ENCODE peak calls at places on chromosome 16, in nine cellular contexts. I is ACHN; C is activated CD8-positive, alpha-beta memory T cell treated with anti-CD3 and anti-CD28 coated beads for 1 hour; B is activated T-helper 1 cell treated with anti-CD3 and anti-CD28 coated beads, Interleukin-2, amount 50 U/mL, for 16 hours; D is epithelial cell of prostate; X is CMK; A is cardiac septum; R is amniotic epithelial cell; O is central memory CD8-positive, alpha-beta T cell. H is an unnamed sample.

GRCh38 chr16:79089735-79090284 is 510.7 kb downstream of the MAF start:
- DNase-seq in B (no peak), R (no peak), I (no peak), X (peak), O (no peak), C (no peak), D (no peak), A (no peak), H (no peak)

GRCh38 chr16:88830250-88830649 is 18.5 kb upstream of the APRT start:
- DNase-seq in D (no peak), B (no peak), O (no peak), X (no peak), A (no peak), C (no peak), R (peak), I (no peak), H (no peak)

GRCh38 chr16:68760671-68761275 is 23.7 kb downstream of the CDH1 start:
- DNase-seq in I (peak), X (no peak), A (no peak), B (no peak), O (no peak), D (peak), R (peak), C (no peak), H (no peak)

GRCh38 chr16:50747206-50747956 is 5.5 kb downstream of the CYLD start:
- DNase-seq in R (no peak), D (no peak), B (no peak), X (no peak), I (peak), O (no peak), C (no peak), A (no peak), H (no peak)

GRCh38 chr16:2032285-2033056 is 5.8 kb downstream of the NHERF2 start:
- DNase-seq in X (no peak), R (no peak), I (no peak), B (no peak), A (no peak), O (no peak), D (no peak), C (no peak), H (no peak)

GRCh38 chr16:29848420-29849297 is 14.4 kb downstream of the CDIPT start:
- DNase-seq in B (peak), X (peak), R (peak), A (peak), I (peak), D (peak), C (peak), O (peak), H (peak)

GRCh38 chr16:74936902-74937560 is 47.9 kb downstream of the WDR59 start:
- DNase-seq in O (no peak), D (peak), X (peak), C (no peak), I (peak), A (no peak), B (no peak), R (peak), H (no peak)

GRCh38 chr16:8634991-8635736 is 13.7 kb downstream of the METTL22 start:
- DNase-seq in B (no peak), D (no peak), I (peak), R (peak), A (no peak), O (no peak), X (no peak), C (no peak), H (no peak)

GRCh38 chr16:56911771-56912541 is 20.0 kb upstream of the HERPUD1 start:
- DNase-seq in I (peak), D (no peak), C (no peak), R (peak), B (no peak), A (no peak), O (no peak), X (no peak), H (peak)

GRCh38 chr16:89297870-89298545 is 80.5 kb downstream of the ZNF778 start:
- DNase-seq in R (no peak), C (no peak), I (no peak), O (no peak), B (no peak), A (no peak), X (no peak), D (no peak), H (no peak)

GRCh38 chr16:67862623-67863583 is 9.9 kb upstream of the EDC4 start:
- DNase-seq in A (peak), I (no peak), C (no peak), O (no peak), D (no peak), R (peak), B (no peak), X (no peak), H (no peak)

GRCh38 chr16:29809031-29809747 is 2.8 kb upstream of the PRRT2 start:
- DNase-seq in O (no peak), I (no peak), A (no peak), D (no peak), B (no peak), R (no peak), X (no peak), C (no peak), H (no peak)

H was measured in memory B cell.